ENCODE peak calls at places on chromosomes 2 and 18, in ten cellular contexts. B, C, Q, O, P, H, D, K, Z and E are unnamed samples.

GRCh38 chr2:72112981-72113846 is 34.4 kb downstream of the CYP26B1 start:
- DNase-seq in H (no peak), O (no peak), B (no peak), Q (no peak), K (no peak), C (no peak), P (no peak), Z (no peak), D (no peak), E (no peak)

GRCh38 chr18:56517181-56517580 is 121.2 kb downstream of the TXNL1 start:
- DNase-seq in O (no peak), D (no peak), P (no peak), C (no peak), B (no peak), K (no peak), H (no peak), Z (no peak), Q (no peak), E (no peak)

GRCh38 chr2:177667626-177668025 is 275.1 kb downstream of the AGPS start:
- DNase-seq in C (no peak), O (no peak), Q (no peak), H (no peak), B (no peak), K (no peak), Z (no peak), P (no peak), D (peak), E (no peak)

GRCh38 chr18:58409802-58410445 is 219.0 kb downstream of the ALPK2 start:
- DNase-seq in K (no peak), Z (no peak), O (no peak), Q (no peak), D (no peak), H (no peak), C (no peak), P (no peak), B (no peak), E (no peak)

GRCh38 chr2:191222507-191222906 is 22.7 kb upstream of the MYO1B start:
- DNase-seq in K (no peak), Z (no peak), H (no peak), O (no peak), B (no peak), C (no peak), Q (no peak), D (no peak), P (no peak), E (no peak)

GRCh38 chr2:181456660-181457120 is 496 bp upstream of the ITGA4 start:
- DNase-seq in P (peak), C (peak), B (peak), Q (no peak), D (peak), K (no peak), Z (peak), O (peak), H (peak), E (peak)

GRCh38 chr2:224379210-224379609 is 22.7 kb downstream of the FAM124B start:
- DNase-seq in P (peak), C (no peak), H (no peak), K (no peak), O (no peak), Q (no peak), Z (no peak), B (no peak), D (no peak), E (no peak)

GRCh38 chr2:27992787-27993747 is 102.5 kb downstream of the BABAM2 start:
- DNase-seq in P (no peak), K (no peak), D (peak), Z (no peak), O (no peak), H (no peak), B (no peak), C (no peak), Q (no peak), E (no peak)

GRCh38 chr2:39712953-39713352 is 47.2 kb downstream of the TMEM178A start:
- DNase-seq in K (no peak), Z (no peak), Q (no peak), O (no peak), H (no peak), D (no peak), B (no peak), C (no peak), P (no peak), E (no peak)

GRCh38 chr18:13917401-13917800 is 2.1 kb upstream of the MC2R start:
- DNase-seq in D (no peak), Z (no peak), P (no peak), C (no peak), O (no peak), B (no peak), Q (no peak), H (no peak), K (no peak), E (no peak)

GRCh38 chr18:7069191-7069590 is 48.4 kb downstream of the LAMA1 start:
- DNase-seq in K (no peak), B (no peak), D (no peak), P (no peak), H (no peak), C (no peak), O (no peak), Z (no peak), Q (no peak), E (no peak)

GRCh38 chr18:48607049-48607984 is 68.5 kb downstream of the CTIF start:
- DNase-seq in B (no peak), Q (no peak), P (peak), Z (no peak), H (no peak), K (no peak), D (peak), C (no peak), O (no peak), E (no peak)

GRCh38 chr2:44358498-44358897 is 2.8 kb downstream of the PREPL start:
- DNase-seq in O (no peak), B (peak), D (peak), C (no peak), Z (peak), P (peak), K (no peak), Q (no peak), H (peak), E (no peak)

GRCh38 chr2:235630723-235631122 is 136.9 kb downstream of the AGAP1 start:
- DNase-seq in C (no peak), Q (no peak), D (no peak), O (no peak), H (no peak), P (no peak), K (no peak), B (no peak), Z (no peak), E (no peak)

GRCh38 chr18:46917808-46918600 is 602 bp downstream of the KATNAL2 start:
- DNase-seq in K (no peak), P (peak), C (peak), O (no peak), B (no peak), H (no peak), D (peak), Q (peak), Z (peak), E (peak)

GRCh38 chr2:238921259-238921658 is 73.4 kb downstream of the TWIST2 start:
- DNase-seq in P (no peak), Z (no peak), Q (no peak), O (no peak), C (no peak), K (no peak), B (no peak), H (no peak), D (no peak), E (no peak)

GRCh38 chr18:3758531-3758930 is 308.6 kb downstream of the TGIF1 start:
- DNase-seq in O (no peak), P (no peak), D (peak), K (no peak), Z (no peak), C (no peak), B (no peak), H (no peak), Q (no peak), E (no peak)

GRCh38 chr2:3774336-3774735 is 71.0 kb downstream of the DCDC2C start:
- DNase-seq in O (no peak), Z (no peak), P (no peak), D (no peak), H (no peak), K (no peak), C (no peak), Q (no peak), B (no peak), E (no peak)

GRCh38 chr2:145006957-145007672 is 487.2 kb upstream of the ZEB2 start:
- DNase-seq in K (no peak), H (no peak), C (no peak), D (peak), Z (no peak), B (no peak), P (no peak), O (no peak), Q (no peak), E (no peak)

GRCh38 chr2:112658820-112659667 is 13.3 kb downstream of the SLC20A1 start:
- DNase-seq in H (no peak), K (no peak), Z (no peak), B (no peak), C (no peak), O (no peak), Q (no peak), D (no peak), P (no peak), E (no peak)